ENCODE peak calls at places on chromosome 6, in eight cellular contexts. H, U, W, E, B, N, O and I are unnamed samples.
A peak's percentile ranks its signal among the peaks of the same experiment; 100 is the strongest.

GRCh38 chr6:127376685-127377084 is 33.3 kb upstream of the ECHDC1 start:
- DNase-seq in N (no peak), O (no peak), H (no peak), B (no peak), W (no peak), U (no peak), E (no peak), I (no peak)

GRCh38 chr6:148653138-148653776 is 93.6 kb upstream of the UST start:
- DNase-seq in B (no peak), H (no peak), O (no peak), W (no peak), E (no peak), U (no peak), N (no peak), I (no peak)

GRCh38 chr6:70413114-70413828 is at the start of gene FAM135A:
- DNase-seq in H (peak; percentile 89), W (peak; percentile 100), N (peak; percentile 98), O (peak; percentile 98), B (peak; percentile 98), U (peak; percentile 99), E (peak; percentile 87), I (peak; percentile 87)

GRCh38 chr6:113999284-113999683 is 28.3 kb upstream of the HDAC2 start:
- DNase-seq in H (no peak), O (no peak), B (no peak), N (no peak), W (no peak), U (no peak), E (no peak), I (no peak)

GRCh38 chr6:165636415-165637048 is 26.5 kb downstream of the PDE10A start:
- DNase-seq in N (no peak), B (no peak), U (peak; percentile 82), H (no peak), W (no peak), O (no peak), E (no peak), I (no peak)

GRCh38 chr6:109526905-109527628 is 44.0 kb upstream of the ZBTB24 start:
- DNase-seq in B (peak; percentile 38), N (peak; percentile 55), E (peak; percentile 6), H (peak; percentile 1), U (peak; percentile 81), O (peak; percentile 64), W (peak; percentile 80), I (no peak)

GRCh38 chr6:66930559-66931290 is 1223.7 kb upstream of the EYS start:
- DNase-seq in B (no peak), N (no peak), U (no peak), E (no peak), W (no peak), O (no peak), H (no peak), I (no peak)

GRCh38 chr6:31761343-31761742 is 1.1 kb upstream of the SAPCD1 start:
- DNase-seq in W (no peak), H (no peak), U (no peak), B (no peak), E (no peak), O (no peak), N (no peak), I (no peak)

GRCh38 chr6:164478426-164478825 is 831.0 kb downstream of the C6orf118 start:
- DNase-seq in U (no peak), H (no peak), E (no peak), O (no peak), B (no peak), N (no peak), W (no peak), I (no peak)

GRCh38 chr6:35786272-35786671 is 5.5 kb downstream of the CLPSL1 start:
- DNase-seq in N (no peak), H (no peak), E (no peak), B (no peak), O (no peak), W (no peak), U (no peak), I (no peak)